ENCODE peak calls at places on chromosomes 1 and 21, in five cellular contexts. K, F, T, R and J are unnamed samples.

GRCh38 chr21:45572231-45572630 is 30.0 kb upstream of the SLC19A1 start:
- DNase-seq in K (no peak), F (no peak), T (no peak), R (no peak), J (no peak)

GRCh38 chr1:239170828-239171227 is 215.5 kb upstream of the CHRM3 start:
- DNase-seq in K (no peak), F (no peak), T (no peak), R (no peak), J (no peak)

GRCh38 chr1:166379447-166379846 is 212.6 kb upstream of the FAM78B start:
- DNase-seq in K (peak; percentile 66), F (no peak), T (no peak), R (no peak), J (no peak)

GRCh38 chr1:77954521-77954920 is 24.4 kb downstream of the FUBP1 start:
- DNase-seq in K (no peak), F (no peak), T (no peak), R (peak; percentile 50), J (no peak)

GRCh38 chr1:113103048-113103447 is 30.1 kb downstream of the LRIG2 start:
- DNase-seq in K (no peak), F (no peak), T (no peak), R (no peak), J (no peak)

GRCh38 chr1:203367051-203367450 is 16.1 kb upstream of the FMOD start:
- DNase-seq in K (no peak), F (no peak), T (no peak), R (no peak), J (no peak)

GRCh38 chr1:198125995-198126758 is 30.6 kb upstream of the NEK7 start:
- DNase-seq in K (no peak), F (no peak), T (no peak), R (peak; percentile 81), J (no peak)

GRCh38 chr1:234554157-234554477 is 55.9 kb downstream of the IRF2BP2 start:
- DNase-seq in K (no peak), F (no peak), T (no peak), R (no peak), J (no peak)

GRCh38 chr1:218384576-218384975 is 39.4 kb downstream of the TGFB2 start:
- DNase-seq in K (no peak), F (no peak), T (no peak), R (peak; percentile 65), J (no peak)

GRCh38 chr1:200901796-200902444 is 7.2 kb downstream of the INAVA start:
- DNase-seq in K (no peak), F (no peak), T (no peak), R (no peak), J (no peak)

GRCh38 chr1:184563308-184563707 is 176.5 kb downstream of the C1orf21 start:
- DNase-seq in K (no peak), F (peak; percentile 22), T (no peak), R (peak; percentile 11), J (no peak)

GRCh38 chr1:34984435-34985062 is 598 bp downstream of the TMEM35B start:
- DNase-seq in K (peak; percentile 43), F (no peak), T (no peak), R (peak; percentile 78), J (peak; percentile 18)

GRCh38 chr1:1343811-1344421 is 5.3 kb downstream of the DVL1 start:
- DNase-seq in K (no peak), F (no peak), T (no peak), R (no peak), J (no peak)

GRCh38 chr1:241203817-241204216 is 153.2 kb downstream of the RGS7 start:
- DNase-seq in K (no peak), F (no peak), T (no peak), R (no peak), J (no peak)

GRCh38 chr1:234643850-234644134 is 33.8 kb upstream of the IRF2BP2 start:
- DNase-seq in K (no peak), F (no peak), T (no peak), R (no peak), J (no peak)

GRCh38 chr1:3745590-3746381 is 6.5 kb upstream of the CCDC27 start:
- DNase-seq in K (no peak), F (no peak), T (no peak), R (no peak), J (peak; percentile 59)

GRCh38 chr1:37137018-37137417 is 102.7 kb upstream of the GRIK3 start:
- DNase-seq in K (no peak), F (no peak), T (no peak), R (no peak), J (no peak)

GRCh38 chr1:209742409-209743144 is 13.3 kb upstream of the TRAF3IP3 start:
- DNase-seq in K (no peak), F (no peak), T (no peak), R (peak; percentile 57), J (no peak)

GRCh38 chr21:26709090-26709489 is 136.0 kb upstream of the CYYR1 start:
- DNase-seq in K (no peak), F (no peak), T (no peak), R (peak; percentile 33), J (no peak)

GRCh38 chr1:58715108-58715507 is 15.2 kb upstream of the MYSM1 start:
- DNase-seq in K (no peak), F (no peak), T (no peak), R (no peak), J (no peak)